ENCODE peak calls at places on chromosomes 13 and 19, in six cellular contexts. One of them, this sample, is unnamed.

GRCh38 chr13:38045278-38046048 is 175.9 kb upstream of the TRPC4 start:
- DNase-seq in endodermal cell: peak; percentile 69
- DNase-seq in tibial artery: no peak
- DNase-seq in OCI-LY7: peak; percentile 61
- DNase-seq in sigmoid colon: no peak
- DNase-seq in IMR-90: peak; percentile 33
- DNase-seq in this sample: peak; percentile 41

GRCh38 chr13:31769581-31769980 is 30.3 kb downstream of the RXFP2 start:
- DNase-seq in IMR-90: peak; percentile 58
- DNase-seq in tibial artery: no peak
- DNase-seq in sigmoid colon: no peak
- DNase-seq in endodermal cell: no peak
- DNase-seq in OCI-LY7: no peak
- DNase-seq in this sample: no peak

GRCh38 chr19:44925114-44925891 is 10.9 kb downstream of the APOC1 start:
- DNase-seq in OCI-LY7: no peak
- DNase-seq in tibial artery: peak; percentile 89
- DNase-seq in endodermal cell: no peak
- DNase-seq in sigmoid colon: peak; percentile 92
- DNase-seq in IMR-90: peak; percentile 49
- DNase-seq in this sample: no peak

GRCh38 chr13:66627512-66627911 is 602.6 kb downstream of the PCDH9 start:
- DNase-seq in sigmoid colon: no peak
- DNase-seq in OCI-LY7: no peak
- DNase-seq in IMR-90: no peak
- DNase-seq in endodermal cell: no peak
- DNase-seq in tibial artery: no peak
- DNase-seq in this sample: no peak

GRCh38 chr19:5484398-5485285 is 29.4 kb downstream of the ZNRF4 start:
- DNase-seq in IMR-90: peak; percentile 60
- DNase-seq in endodermal cell: peak; percentile 89
- DNase-seq in sigmoid colon: no peak
- DNase-seq in tibial artery: no peak
- DNase-seq in OCI-LY7: no peak
- DNase-seq in this sample: no peak

GRCh38 chr13:30697177-30697953 is 38.0 kb upstream of the ALOX5AP start:
- DNase-seq in tibial artery: no peak
- DNase-seq in endodermal cell: peak; percentile 37
- DNase-seq in sigmoid colon: no peak
- DNase-seq in OCI-LY7: no peak
- DNase-seq in IMR-90: no peak
- DNase-seq in this sample: no peak

GRCh38 chr19:45444318-45445041 is 20.8 kb upstream of the ERCC1 start:
- DNase-seq in OCI-LY7: peak; percentile 85
- DNase-seq in tibial artery: peak; percentile 94
- DNase-seq in IMR-90: peak; percentile 70
- DNase-seq in endodermal cell: peak; percentile 97
- DNase-seq in sigmoid colon: peak; percentile 97
- DNase-seq in this sample: peak; percentile 88

GRCh38 chr13:75365724-75366173 is 116.2 kb downstream of the TBC1D4 start:
- DNase-seq in tibial artery: no peak
- DNase-seq in OCI-LY7: peak; percentile 17
- DNase-seq in sigmoid colon: no peak
- DNase-seq in IMR-90: peak; percentile 86
- DNase-seq in endodermal cell: no peak
- DNase-seq in this sample: peak; percentile 87

GRCh38 chr13:30673669-30674521 is 56.2 kb downstream of the USPL1 start:
- DNase-seq in sigmoid colon: peak; percentile 91
- DNase-seq in OCI-LY7: peak; percentile 86
- DNase-seq in tibial artery: peak; percentile 89
- DNase-seq in endodermal cell: peak; percentile 95
- DNase-seq in IMR-90: peak; percentile 89
- DNase-seq in this sample: peak; percentile 68

DNA sequence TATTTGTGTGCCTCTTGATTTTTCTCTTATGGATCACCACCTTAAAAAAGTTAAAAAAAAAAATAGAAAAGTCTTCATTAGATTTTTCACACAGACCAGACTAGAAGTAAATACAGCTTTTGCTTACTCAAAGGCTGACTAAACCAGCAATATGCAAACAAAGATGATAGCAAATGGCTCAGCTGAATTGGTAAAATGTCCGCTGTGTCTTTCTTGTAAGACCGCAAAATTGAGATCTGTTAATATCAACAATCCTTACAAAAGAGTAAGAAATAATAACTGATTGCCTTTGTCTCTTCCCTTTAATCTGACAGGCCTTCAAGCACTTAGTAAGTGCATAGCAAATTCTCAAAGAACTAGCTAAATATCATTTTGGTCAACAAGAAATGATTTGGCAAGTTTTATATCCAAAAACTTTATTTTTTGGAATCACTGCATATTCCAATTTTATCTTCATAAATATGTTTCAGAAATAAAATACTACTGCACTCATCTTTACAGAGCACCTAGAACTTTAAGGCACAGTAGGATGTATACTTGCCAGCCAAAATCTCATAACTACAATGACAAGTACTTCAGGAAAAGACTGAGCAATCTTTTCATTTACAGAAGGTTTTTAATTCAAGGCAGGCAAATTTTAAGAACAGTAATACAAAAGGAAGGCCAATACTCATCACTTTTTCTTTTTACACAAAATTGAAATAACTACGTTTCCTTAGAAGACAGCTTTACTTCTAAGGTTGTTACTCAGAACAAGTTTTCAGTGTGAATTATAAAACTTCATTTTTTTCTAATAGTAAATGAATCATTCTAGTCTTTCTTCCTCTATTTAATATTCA is 1.2 kb downstream of the ELF1 start:
- DNase-seq in IMR-90: peak; percentile 19
- DNase-seq in endodermal cell: no peak
- DNase-seq in OCI-LY7: peak; percentile 66
- DNase-seq in sigmoid colon: no peak
- DNase-seq in tibial artery: no peak
- DNase-seq in this sample: no peak
- H3K4me3 ChIP-seq in IMR-90: no peak overlapping the region
- H3K4me3 ChIP-seq in endodermal cell: peak overlapping the region; percentile 73
- H3K4me3 ChIP-seq in OCI-LY7: peak overlapping the region; percentile 84
- H3K4me3 ChIP-seq in sigmoid colon: peak overlapping the region; percentile 8
- H3K4me3 ChIP-seq in tibial artery: peak overlapping the region; percentile 15
- H3K4me3 ChIP-seq in this sample: no peak overlapping the region

DNA sequence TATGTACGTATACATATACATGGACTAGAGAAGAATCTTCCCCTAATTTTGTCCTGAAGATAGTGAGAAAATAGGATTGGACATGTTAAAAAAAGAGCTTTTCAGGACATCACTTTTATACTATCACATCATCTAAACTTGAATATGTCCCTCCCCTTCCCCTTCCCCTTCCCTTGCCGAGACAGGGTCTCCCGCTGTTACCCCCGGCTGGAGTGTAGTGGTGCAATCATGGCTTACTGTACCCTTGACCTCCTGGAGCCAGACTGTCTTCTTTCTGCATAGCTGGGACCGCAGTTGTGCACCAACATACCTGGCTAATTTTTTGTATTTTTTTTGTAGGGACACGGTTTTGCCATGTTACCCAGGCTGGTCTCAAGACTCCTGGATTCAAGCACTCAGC is 6.6 kb downstream of the HNRNPM start:
- DNase-seq in OCI-LY7: no peak
- DNase-seq in tibial artery: no peak
- DNase-seq in endodermal cell: peak; percentile 60
- DNase-seq in sigmoid colon: no peak
- DNase-seq in IMR-90: no peak
- DNase-seq in this sample: no peak
- H3K27ac ChIP-seq in OCI-LY7: no peak overlapping the region
- H3K27ac ChIP-seq in tibial artery: no peak overlapping the region
- H3K27ac ChIP-seq in endodermal cell: peak overlapping the region; percentile 16
- H3K27ac ChIP-seq in sigmoid colon: no peak overlapping the region
- H3K27ac ChIP-seq in IMR-90: no peak overlapping the region
- H3K27ac ChIP-seq in this sample: no peak overlapping the region

GRCh38 chr19:34667349-34668076 is 9.4 kb downstream of the SCGB2B2 start:
- DNase-seq in OCI-LY7: peak; percentile 12
- DNase-seq in tibial artery: no peak
- DNase-seq in sigmoid colon: no peak
- DNase-seq in IMR-90: peak; percentile 27
- DNase-seq in endodermal cell: no peak
- DNase-seq in this sample: no peak
- H3K4me3 ChIP-seq in OCI-LY7: peak overlapping the region; percentile 23
- H3K4me3 ChIP-seq in tibial artery: peak overlapping the region; percentile 9
- H3K4me3 ChIP-seq in sigmoid colon: peak overlapping the region; percentile 37
- H3K4me3 ChIP-seq in IMR-90: peak overlapping the region; percentile 69
- H3K4me3 ChIP-seq in endodermal cell: no peak overlapping the region
- H3K4me3 ChIP-seq in this sample: peak overlapping the region; percentile 3

DNA sequence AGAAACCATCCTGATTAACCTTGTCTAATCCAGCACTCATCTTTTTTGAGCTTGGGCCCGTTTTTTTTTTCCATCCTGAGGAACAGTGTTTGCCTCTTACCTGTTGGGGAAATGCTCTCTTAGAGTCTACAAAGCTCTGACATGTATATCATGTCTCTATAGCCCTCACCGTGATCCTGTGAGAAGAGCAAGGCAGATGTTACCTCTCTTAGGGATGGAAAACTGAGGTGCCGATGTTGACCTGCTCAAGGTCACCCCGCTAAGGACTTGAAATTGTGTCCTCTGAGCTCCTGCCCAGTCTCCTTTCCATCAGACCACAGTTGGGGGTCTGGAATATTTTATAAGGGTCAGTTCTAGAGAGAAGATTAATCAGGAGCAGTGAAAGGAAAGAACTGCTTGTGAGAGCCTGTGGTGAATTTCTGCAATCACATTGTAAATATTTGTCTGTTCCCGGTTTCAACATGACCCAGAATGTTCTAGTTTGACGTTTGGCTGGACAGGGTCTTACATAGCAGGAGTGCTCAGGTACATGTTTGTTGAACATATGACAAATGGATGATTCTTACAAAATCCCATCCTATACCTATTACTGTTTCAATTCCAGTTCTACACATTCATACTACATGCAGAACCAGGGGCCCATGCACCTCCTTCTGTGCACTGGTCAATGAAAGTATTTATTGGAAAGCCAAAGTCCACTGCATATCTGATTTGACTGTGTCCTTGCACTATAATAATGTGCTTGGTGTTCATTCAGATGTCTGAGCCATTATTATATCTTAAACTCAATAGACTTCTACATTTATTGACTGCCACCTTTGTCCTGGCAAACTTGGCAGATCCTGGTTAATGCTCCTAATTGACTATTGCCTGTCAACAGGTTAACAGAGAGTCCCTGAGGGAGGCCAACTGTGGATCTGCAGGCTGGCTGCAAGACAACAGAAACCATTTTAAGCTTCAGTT is 12.1 kb downstream of the SLC25A15 start:
- DNase-seq in OCI-LY7: no peak
- DNase-seq in tibial artery: no peak
- DNase-seq in IMR-90: no peak
- DNase-seq in sigmoid colon: no peak
- DNase-seq in endodermal cell: no peak
- DNase-seq in this sample: no peak
- H3K27ac ChIP-seq in OCI-LY7: no peak overlapping the region
- H3K27ac ChIP-seq in tibial artery: no peak overlapping the region
- H3K27ac ChIP-seq in IMR-90: no peak overlapping the region
- H3K27ac ChIP-seq in sigmoid colon: no peak overlapping the region
- H3K27ac ChIP-seq in endodermal cell: no peak overlapping the region
- H3K27ac ChIP-seq in this sample: no peak overlapping the region

GRCh38 chr19:55451522-55452380 is 8.7 kb upstream of the SHISA7 start:
- DNase-seq in tibial artery: no peak
- DNase-seq in OCI-LY7: no peak
- DNase-seq in IMR-90: no peak
- DNase-seq in sigmoid colon: no peak
- DNase-seq in endodermal cell: peak; percentile 67
- DNase-seq in this sample: no peak
- H3K4me3 ChIP-seq in tibial artery: no peak overlapping the region
- H3K4me3 ChIP-seq in OCI-LY7: no peak overlapping the region
- H3K4me3 ChIP-seq in IMR-90: peak overlapping the region; percentile 9
- H3K4me3 ChIP-seq in sigmoid colon: peak overlapping the region; percentile 18
- H3K4me3 ChIP-seq in endodermal cell: no peak overlapping the region
- H3K4me3 ChIP-seq in this sample: no peak overlapping the region

GRCh38 chr13:47503468-47503867 is 497.6 kb downstream of the SUCLA2 start:
- DNase-seq in tibial artery: no peak
- DNase-seq in sigmoid colon: no peak
- DNase-seq in endodermal cell: no peak
- DNase-seq in IMR-90: no peak
- DNase-seq in OCI-LY7: no peak
- DNase-seq in this sample: no peak

DNA sequence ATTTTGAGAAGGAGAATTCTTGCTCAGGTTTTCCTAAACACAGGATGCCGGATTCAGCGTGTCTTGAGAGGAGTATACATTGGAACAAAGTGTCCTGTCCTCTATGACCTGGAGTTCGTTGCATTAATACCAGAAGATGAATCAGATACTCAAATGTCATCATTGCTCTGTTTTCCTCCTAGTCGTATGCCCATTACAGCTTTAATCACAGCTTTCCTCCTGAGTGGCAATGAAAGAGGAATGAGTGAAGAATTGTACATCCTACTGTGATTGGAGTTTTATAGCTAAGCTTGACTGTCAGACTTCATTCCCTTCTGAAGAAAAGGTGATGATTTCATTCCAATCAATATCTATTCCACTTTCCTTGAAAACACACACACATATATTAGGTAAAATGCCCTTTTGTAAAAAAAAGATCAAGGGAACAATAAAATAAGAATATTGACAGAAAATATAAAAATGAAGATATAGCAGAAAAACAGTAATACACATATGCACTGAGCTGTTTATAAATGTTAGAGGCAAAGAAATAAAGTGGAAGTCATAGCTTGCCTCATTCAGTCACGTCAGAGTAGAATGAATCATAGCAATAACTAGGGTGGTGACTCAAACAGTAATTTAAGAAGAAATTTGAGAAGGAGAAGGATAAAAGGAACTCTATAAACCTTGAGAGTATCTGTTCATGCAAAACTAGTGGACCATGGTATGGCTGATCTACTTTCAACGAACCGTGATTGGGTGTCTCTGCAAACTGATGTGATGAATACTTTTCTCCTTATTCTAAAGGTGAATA is 501.5 kb downstream of the SUCLA2 start:
- DNase-seq in tibial artery: no peak
- DNase-seq in sigmoid colon: no peak
- DNase-seq in OCI-LY7: no peak
- DNase-seq in endodermal cell: no peak
- DNase-seq in IMR-90: peak; percentile 95
- DNase-seq in this sample: peak; percentile 56
- H3K27ac ChIP-seq in tibial artery: no peak overlapping the region
- H3K27ac ChIP-seq in sigmoid colon: no peak overlapping the region
- H3K27ac ChIP-seq in OCI-LY7: no peak overlapping the region
- H3K27ac ChIP-seq in endodermal cell: no peak overlapping the region
- H3K27ac ChIP-seq in IMR-90: peak overlapping the region; percentile 57
- H3K27ac ChIP-seq in this sample: peak overlapping the region; percentile 89

DNA sequence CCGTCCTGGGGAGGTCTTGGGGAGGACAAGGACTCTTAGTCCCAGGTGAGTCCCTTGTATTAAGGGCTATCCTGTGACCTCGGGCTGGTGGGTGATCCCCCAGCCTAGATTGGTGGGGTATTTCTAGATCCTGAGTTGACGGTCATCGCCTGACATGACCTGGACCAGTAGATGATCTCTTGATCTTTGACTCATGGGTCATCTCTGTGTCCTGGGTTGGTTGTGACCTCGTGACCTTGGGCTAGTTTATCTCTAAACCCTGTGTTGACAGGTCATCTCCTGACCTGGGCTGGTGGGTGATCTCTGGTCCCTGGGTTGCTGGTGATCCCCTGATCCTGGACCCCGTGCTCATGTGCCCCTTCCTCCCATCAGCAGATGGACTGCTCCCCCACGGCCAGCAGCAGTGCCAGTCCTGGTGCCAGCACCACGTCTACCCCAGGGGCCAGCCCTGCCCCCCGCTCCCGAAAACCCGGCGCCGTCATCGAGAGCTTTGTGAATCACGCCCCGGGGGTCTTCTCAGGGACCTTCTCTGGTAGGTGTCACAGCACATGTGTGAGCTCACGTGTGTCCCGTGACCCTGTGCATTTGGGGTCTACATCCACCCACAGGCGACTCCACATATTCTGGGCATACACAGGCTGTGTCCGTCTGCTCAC is 6.3 kb downstream of the MIDN start:
- DNase-seq in tibial artery: no peak
- DNase-seq in endodermal cell: no peak
- DNase-seq in sigmoid colon: no peak
- DNase-seq in IMR-90: no peak
- DNase-seq in OCI-LY7: no peak
- DNase-seq in this sample: no peak
- H3K4me3 ChIP-seq in tibial artery: peak overlapping the region; percentile 67
- H3K4me3 ChIP-seq in endodermal cell: no peak overlapping the region
- H3K4me3 ChIP-seq in sigmoid colon: peak overlapping the region; percentile 96
- H3K4me3 ChIP-seq in IMR-90: no peak overlapping the region
- H3K4me3 ChIP-seq in OCI-LY7: no peak overlapping the region
- H3K4me3 ChIP-seq in this sample: no peak overlapping the region